ENCODE peak calls at places on chromosomes 13 and 19, in seven cellular contexts. One of them, this sample, is unnamed.
A peak's percentile ranks its signal among the peaks of the same experiment; 100 is the strongest.

GRCh38 chr13:73138276-73138950 is 79.6 kb downstream of the KLF5 start:
- DNase-seq in tibial nerve: peak; percentile 16
- DNase-seq in mammary epithelial cell: no peak
- DNase-seq in spleen: no peak
- DNase-seq in hepatocyte: peak; percentile 55
- DNase-seq in cardiac muscle cell: no peak
- DNase-seq in CD8-positive, alpha-beta T cell: no peak
- DNase-seq in this sample: peak; percentile 64

GRCh38 chr13:104823709-104824108 is 1711.8 kb downstream of the EFNB2 start:
- DNase-seq in mammary epithelial cell: no peak
- DNase-seq in cardiac muscle cell: no peak
- DNase-seq in tibial nerve: no peak
- DNase-seq in CD8-positive, alpha-beta T cell: no peak
- DNase-seq in hepatocyte: no peak
- DNase-seq in spleen: no peak
- DNase-seq in this sample: peak; percentile 39

GRCh38 chr13:112587767-112588489 is at the start of gene TUBGCP3:
- DNase-seq in cardiac muscle cell: peak; percentile 90
- DNase-seq in tibial nerve: peak; percentile 58
- DNase-seq in hepatocyte: peak; percentile 92
- DNase-seq in spleen: peak; percentile 97
- DNase-seq in CD8-positive, alpha-beta T cell: peak; percentile 51
- DNase-seq in mammary epithelial cell: peak; percentile 73
- DNase-seq in this sample: peak; percentile 45

GRCh38 chr19:42422576-42423461 is 4.4 kb downstream of the LIPE start:
- DNase-seq in hepatocyte: peak; percentile 66
- DNase-seq in spleen: peak; percentile 82
- DNase-seq in CD8-positive, alpha-beta T cell: peak; percentile 21
- DNase-seq in tibial nerve: no peak
- DNase-seq in cardiac muscle cell: peak; percentile 53
- DNase-seq in mammary epithelial cell: peak; percentile 34
- DNase-seq in this sample: peak; percentile 71

GRCh38 chr19:37902668-37903067 is 3.7 kb downstream of the WDR87 start:
- DNase-seq in CD8-positive, alpha-beta T cell: peak; percentile 62
- DNase-seq in mammary epithelial cell: peak; percentile 66
- DNase-seq in cardiac muscle cell: peak; percentile 95
- DNase-seq in spleen: peak; percentile 92
- DNase-seq in hepatocyte: peak; percentile 93
- DNase-seq in tibial nerve: peak; percentile 53
- DNase-seq in this sample: peak; percentile 58

GRCh38 chr19:34017024-34017423 is 155.3 kb upstream of the LSM14A start:
- DNase-seq in CD8-positive, alpha-beta T cell: no peak
- DNase-seq in hepatocyte: no peak
- DNase-seq in spleen: no peak
- DNase-seq in tibial nerve: no peak
- DNase-seq in cardiac muscle cell: no peak
- DNase-seq in mammary epithelial cell: no peak
- DNase-seq in this sample: no peak

GRCh38 chr13:33690321-33690720 is 127.6 kb upstream of the RFC3 start:
- DNase-seq in mammary epithelial cell: no peak
- DNase-seq in spleen: no peak
- DNase-seq in cardiac muscle cell: no peak
- DNase-seq in hepatocyte: no peak
- DNase-seq in tibial nerve: no peak
- DNase-seq in CD8-positive, alpha-beta T cell: no peak
- DNase-seq in this sample: no peak

GRCh38 chr13:29454931-29455481 is 140.5 kb downstream of the SLC7A1 start:
- DNase-seq in cardiac muscle cell: no peak
- DNase-seq in CD8-positive, alpha-beta T cell: no peak
- DNase-seq in tibial nerve: no peak
- DNase-seq in spleen: no peak
- DNase-seq in mammary epithelial cell: peak; percentile 95
- DNase-seq in hepatocyte: no peak
- DNase-seq in this sample: peak; percentile 95

GRCh38 chr13:48776396-48776795 is 122.7 kb downstream of the CYSLTR2 start:
- DNase-seq in cardiac muscle cell: no peak
- DNase-seq in hepatocyte: no peak
- DNase-seq in spleen: no peak
- DNase-seq in mammary epithelial cell: no peak
- DNase-seq in CD8-positive, alpha-beta T cell: no peak
- DNase-seq in tibial nerve: no peak
- DNase-seq in this sample: no peak

GRCh38 chr13:36919833-36920611 is at the start of gene SMAD9:
- DNase-seq in cardiac muscle cell: peak; percentile 92
- DNase-seq in tibial nerve: peak; percentile 70
- DNase-seq in hepatocyte: peak; percentile 92
- DNase-seq in CD8-positive, alpha-beta T cell: no peak
- DNase-seq in spleen: no peak
- DNase-seq in mammary epithelial cell: peak; percentile 30
- DNase-seq in this sample: peak; percentile 29

GRCh38 chr13:110944968-110945952 is 30.4 kb upstream of the ANKRD10 start:
- DNase-seq in CD8-positive, alpha-beta T cell: no peak
- DNase-seq in mammary epithelial cell: no peak
- DNase-seq in hepatocyte: no peak
- DNase-seq in spleen: no peak
- DNase-seq in cardiac muscle cell: no peak
- DNase-seq in tibial nerve: no peak
- DNase-seq in this sample: no peak

GRCh38 chr13:90696254-90696653 is 651.2 kb upstream of the MIR17HG start:
- DNase-seq in tibial nerve: no peak
- DNase-seq in hepatocyte: peak; percentile 13
- DNase-seq in CD8-positive, alpha-beta T cell: no peak
- DNase-seq in mammary epithelial cell: peak; percentile 76
- DNase-seq in cardiac muscle cell: no peak
- DNase-seq in spleen: no peak
- DNase-seq in this sample: peak; percentile 87

GRCh38 chr19:38852231-38853044 is 2.7 kb upstream of the HNRNPL start:
- DNase-seq in spleen: peak; percentile 93
- DNase-seq in tibial nerve: peak; percentile 46
- DNase-seq in cardiac muscle cell: no peak
- DNase-seq in CD8-positive, alpha-beta T cell: peak; percentile 39
- DNase-seq in mammary epithelial cell: peak; percentile 64
- DNase-seq in hepatocyte: peak; percentile 66
- DNase-seq in this sample: peak; percentile 84

GRCh38 chr13:71879129-71879535 is 12.1 kb upstream of the DACH1 start:
- DNase-seq in spleen: no peak
- DNase-seq in mammary epithelial cell: peak; percentile 37
- DNase-seq in CD8-positive, alpha-beta T cell: no peak
- DNase-seq in cardiac muscle cell: peak; percentile 59
- DNase-seq in hepatocyte: peak; percentile 61
- DNase-seq in tibial nerve: no peak
- DNase-seq in this sample: peak; percentile 32

GRCh38 chr13:30713133-30713532 is 22.2 kb upstream of the ALOX5AP start:
- DNase-seq in tibial nerve: no peak
- DNase-seq in spleen: peak; percentile 84
- DNase-seq in hepatocyte: no peak
- DNase-seq in cardiac muscle cell: no peak
- DNase-seq in CD8-positive, alpha-beta T cell: no peak
- DNase-seq in mammary epithelial cell: no peak
- DNase-seq in this sample: peak; percentile 45

GRCh38 chr13:50892162-50892944 is 17.2 kb upstream of the RNASEH2B start:
- DNase-seq in CD8-positive, alpha-beta T cell: no peak
- DNase-seq in spleen: peak; percentile 85
- DNase-seq in hepatocyte: no peak
- DNase-seq in tibial nerve: no peak
- DNase-seq in mammary epithelial cell: no peak
- DNase-seq in cardiac muscle cell: no peak
- DNase-seq in this sample: no peak

GRCh38 chr19:1223018-1223855 is 14.6 kb downstream of the CBARP start:
- DNase-seq in tibial nerve: no peak
- DNase-seq in cardiac muscle cell: no peak
- DNase-seq in CD8-positive, alpha-beta T cell: no peak
- DNase-seq in hepatocyte: peak; percentile 68
- DNase-seq in mammary epithelial cell: no peak
- DNase-seq in spleen: no peak
- DNase-seq in this sample: peak; percentile 26

GRCh38 chr19:17337675-17338439 is 504 bp downstream of the GTPBP3 start:
- DNase-seq in mammary epithelial cell: peak; percentile 36
- DNase-seq in CD8-positive, alpha-beta T cell: no peak
- DNase-seq in hepatocyte: no peak
- DNase-seq in tibial nerve: no peak
- DNase-seq in spleen: peak; percentile 86
- DNase-seq in cardiac muscle cell: peak; percentile 28
- DNase-seq in this sample: peak; percentile 4

GRCh38 chr19:1064661-1065605 is 2.0 kb upstream of the ARHGAP45 start:
- DNase-seq in mammary epithelial cell: peak; percentile 52
- DNase-seq in tibial nerve: no peak
- DNase-seq in hepatocyte: peak; percentile 84
- DNase-seq in cardiac muscle cell: peak; percentile 86
- DNase-seq in spleen: peak; percentile 94
- DNase-seq in CD8-positive, alpha-beta T cell: peak; percentile 46
- DNase-seq in this sample: peak; percentile 35

GRCh38 chr19:18657590-18658365 is 20.9 kb downstream of the KLHL26 start:
- DNase-seq in mammary epithelial cell: no peak
- DNase-seq in CD8-positive, alpha-beta T cell: no peak
- DNase-seq in tibial nerve: peak; percentile 52
- DNase-seq in cardiac muscle cell: no peak
- DNase-seq in spleen: no peak
- DNase-seq in hepatocyte: peak; percentile 51
- DNase-seq in this sample: no peak

DNA sequence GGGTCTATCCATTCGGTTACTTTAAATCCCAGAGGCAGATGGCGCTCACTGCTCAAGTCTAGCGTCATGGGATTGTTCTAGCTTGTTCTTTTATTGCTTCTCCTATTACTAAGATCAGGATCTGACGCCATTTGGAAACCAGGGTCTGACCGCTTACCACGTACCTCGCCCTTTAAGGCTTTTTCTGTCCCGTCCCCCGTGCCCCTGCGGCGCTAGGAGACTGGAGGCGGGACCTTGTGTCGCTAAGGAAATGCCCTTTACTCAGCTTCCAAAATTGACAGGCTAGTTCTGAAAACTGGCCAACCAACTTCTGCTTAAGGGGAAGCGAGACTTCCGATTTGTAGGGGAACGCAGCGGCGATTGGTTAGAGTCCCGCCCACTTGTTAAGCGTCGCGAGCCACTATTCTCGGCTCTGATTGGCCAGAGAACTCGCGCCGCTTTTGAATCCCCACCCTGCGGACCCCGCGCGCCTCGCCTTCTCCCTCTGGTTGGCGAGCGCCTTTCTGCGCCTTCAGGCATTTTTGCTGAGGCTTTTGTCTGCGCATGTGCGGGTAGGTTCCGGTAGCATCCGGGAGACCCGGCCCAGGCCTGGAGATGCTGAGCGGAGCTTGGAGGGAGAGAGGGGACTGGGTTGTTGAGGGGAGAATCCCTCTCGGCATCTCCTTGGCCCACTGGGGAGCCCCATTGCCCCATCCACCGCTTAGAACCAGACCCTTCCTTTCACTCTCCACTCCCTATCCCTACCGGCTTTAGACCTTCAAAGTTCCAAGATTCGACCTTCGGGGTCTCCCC is 3.9 kb upstream of the C19orf84 start:
- DNase-seq in cardiac muscle cell: peak; percentile 99
- DNase-seq in hepatocyte: peak; percentile 97
- DNase-seq in mammary epithelial cell: peak; percentile 99
- DNase-seq in spleen: peak; percentile 95
- DNase-seq in CD8-positive, alpha-beta T cell: peak; percentile 69
- DNase-seq in tibial nerve: peak; percentile 73
- DNase-seq in this sample: peak; percentile 96
- H3K36me3 ChIP-seq in cardiac muscle cell: no peaks in the 10 kb centered on the region
- H3K36me3 ChIP-seq in hepatocyte: no peaks in the 10 kb centered on the region
- H3K36me3 ChIP-seq in mammary epithelial cell: no peaks in the 10 kb centered on the region
- H3K36me3 ChIP-seq in spleen: no peaks in the 10 kb centered on the region
- H3K36me3 ChIP-seq in CD8-positive, alpha-beta T cell: no peaks in the 10 kb centered on the region
- H3K36me3 ChIP-seq in tibial nerve: no peaks in the 10 kb centered on the region
- H3K36me3 ChIP-seq in this sample: no peaks in the 10 kb centered on the region

DNA sequence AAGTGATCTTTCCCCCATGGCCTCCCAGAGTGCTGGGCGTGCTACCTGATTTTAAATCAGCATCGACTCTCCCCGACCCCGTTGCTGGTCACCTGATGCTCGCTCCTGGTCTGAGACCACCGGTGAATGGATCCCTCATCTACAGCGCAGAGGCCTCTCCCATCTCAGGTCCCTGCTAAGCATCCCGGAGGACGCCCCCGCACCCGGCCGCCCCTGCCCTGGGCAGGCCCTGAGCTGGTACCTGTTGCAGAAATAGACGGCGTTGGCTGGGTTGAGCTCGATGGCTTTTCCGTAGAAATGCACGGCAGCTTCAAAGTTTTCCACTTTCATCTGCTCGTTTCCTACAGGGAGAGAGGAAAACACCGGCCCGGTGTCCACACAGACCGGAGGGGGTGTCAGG is 18.1 kb downstream of the SGTA start:
- DNase-seq in hepatocyte: no peak
- DNase-seq in cardiac muscle cell: no peak
- DNase-seq in spleen: no peak
- DNase-seq in CD8-positive, alpha-beta T cell: no peak
- DNase-seq in tibial nerve: no peak
- DNase-seq in mammary epithelial cell: no peak
- DNase-seq in this sample: no peak
- TF ChIP-seq CTCF in hepatocyte: no peak
- TF ChIP-seq CTCF in cardiac muscle cell: no peak
- TF ChIP-seq CTCF in spleen: no peak
- TF ChIP-seq CTCF in CD8-positive, alpha-beta T cell: no peak
- TF ChIP-seq CTCF in tibial nerve: no peak
- TF ChIP-seq CTCF in mammary epithelial cell: no peak
- TF ChIP-seq CTCF in this sample: no peak

DNA sequence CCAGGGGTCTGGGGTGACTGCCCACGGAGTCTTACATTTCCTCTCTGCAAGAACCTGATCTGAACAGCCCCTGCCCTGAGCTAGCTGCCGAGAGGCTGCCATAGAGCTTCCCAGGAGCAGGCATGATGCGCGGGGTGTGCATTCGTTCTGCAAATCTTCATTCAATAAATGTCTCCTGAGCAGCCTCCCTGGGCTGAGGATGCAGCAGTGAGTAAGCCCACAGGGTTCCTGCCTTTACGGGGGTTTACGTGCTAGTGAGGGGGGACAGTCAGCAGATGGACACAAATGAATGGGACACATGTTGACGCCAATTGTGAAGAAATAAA is 1.6 kb upstream of the SHISA7 start:
- DNase-seq in spleen: no peak
- DNase-seq in cardiac muscle cell: no peak
- DNase-seq in CD8-positive, alpha-beta T cell: no peak
- DNase-seq in mammary epithelial cell: no peak
- DNase-seq in tibial nerve: no peak
- DNase-seq in hepatocyte: no peak
- DNase-seq in this sample: no peak
- H3K27me3 ChIP-seq in spleen: peaks cover 54% of the 10 kb centered on the region
- H3K27me3 ChIP-seq in cardiac muscle cell: peaks cover 100% of the 10 kb centered on the region
- H3K27me3 ChIP-seq in CD8-positive, alpha-beta T cell: peaks cover 31% of the 10 kb centered on the region
- H3K27me3 ChIP-seq in mammary epithelial cell: peaks cover 31% of the 10 kb centered on the region
- H3K27me3 ChIP-seq in tibial nerve: peaks cover 70% of the 10 kb centered on the region
- H3K27me3 ChIP-seq in hepatocyte: peaks cover 69% of the 10 kb centered on the region
- H3K27me3 ChIP-seq in this sample: peaks cover 32% of the 10 kb centered on the region

GRCh38 chr13:24893863-24894262 is 129.9 kb downstream of the RNF17 start:
- DNase-seq in tibial nerve: no peak
- DNase-seq in spleen: no peak
- DNase-seq in mammary epithelial cell: no peak
- DNase-seq in hepatocyte: no peak
- DNase-seq in CD8-positive, alpha-beta T cell: no peak
- DNase-seq in cardiac muscle cell: no peak
- DNase-seq in this sample: no peak
- H3K36me3 ChIP-seq in tibial nerve: no peaks in the 10 kb centered on the region
- H3K36me3 ChIP-seq in spleen: no peaks in the 10 kb centered on the region
- H3K36me3 ChIP-seq in mammary epithelial cell: no peaks in the 10 kb centered on the region
- H3K36me3 ChIP-seq in hepatocyte: no peaks in the 10 kb centered on the region
- H3K36me3 ChIP-seq in CD8-positive, alpha-beta T cell: no peaks in the 10 kb centered on the region
- H3K36me3 ChIP-seq in cardiac muscle cell: peaks cover 10% of the 10 kb centered on the region
- H3K36me3 ChIP-seq in this sample: peaks cover 1% of the 10 kb centered on the region

This sample was measured in bronchial epithelial cell.